ENCODE peak calls at places on chromosomes 7 and 10, in eight cellular contexts. V, B, C, I, M, E, L and T are unnamed samples. For H3K4me1, the result is how much of the 10 kb centered on the place peaks cover.

GRCh38 chr10:117878626-117879025 is 168.1 kb downstream of the RAB11FIP2 start:
- DNase-seq in I (no peak), M (no peak), E (no peak), L (no peak), C (no peak), V (no peak), B (no peak), T (no peak)

GRCh38 chr10:27223964-27224363 is 16.6 kb downstream of the ACBD5 start:
- DNase-seq in B (peak), L (peak), M (peak), E (peak), C (peak), I (peak), V (peak), T (no peak)

GRCh38 chr10:10786334-10787090 is 231.2 kb upstream of the CELF2 start:
- DNase-seq in V (no peak), C (no peak), B (no peak), E (no peak), I (no peak), L (no peak), M (peak), T (peak)

GRCh38 chr10:31929986-31930675 is 1.5 kb upstream of the ARHGAP12 start:
- DNase-seq in M (no peak), C (no peak), B (no peak), E (no peak), L (peak), I (no peak), V (peak), T (peak)

GRCh38 chr10:80504897-80505465 is 32.7 kb upstream of the SH2D4B start:
- DNase-seq in E (no peak), V (no peak), L (no peak), M (no peak), I (no peak), B (no peak), C (no peak), T (no peak)

GRCh38 chr7:94654764-94655561 is 970 bp downstream of the SGCE start:
- DNase-seq in E (peak), M (peak), V (peak), B (peak), C (peak), I (no peak), L (no peak), T (no peak)

GRCh38 chr7:19119372-19119771 is 1.9 kb upstream of the TWIST1 start:
- DNase-seq in L (no peak), C (no peak), V (no peak), I (no peak), B (no peak), M (no peak), E (no peak), T (no peak)

GRCh38 chr10:76007206-76007605 is 575.8 kb downstream of the LRMDA start:
- DNase-seq in B (no peak), I (no peak), V (no peak), L (no peak), C (no peak), E (no peak), M (no peak), T (no peak)

GRCh38 chr7:111324228-111324627 is 233.3 kb downstream of the LRRN3 start:
- DNase-seq in M (no peak), I (no peak), C (no peak), L (no peak), V (no peak), B (no peak), E (no peak), T (no peak)

GRCh38 chr7:102898532-102898859 is 14.3 kb upstream of the LRRC17 start:
- DNase-seq in E (no peak), M (no peak), L (no peak), B (no peak), C (no peak), V (no peak), I (no peak), T (no peak)

GRCh38 chr7:123282181-123282580 is 82.4 kb upstream of the SLC13A1 start:
- DNase-seq in M (peak), B (no peak), E (no peak), I (no peak), C (no peak), L (no peak), V (peak), T (no peak)

GRCh38 chr7:92035576-92035975 is 94.9 kb downstream of the AKAP9 start:
- DNase-seq in L (no peak), E (no peak), I (no peak), M (no peak), C (no peak), V (no peak), B (peak), T (no peak)
- H3K4me1 ChIP-seq in L (under half), E (under half), I (under half), M (under half), C (under half), V (under half), B (under half), T (under half)

DNA sequence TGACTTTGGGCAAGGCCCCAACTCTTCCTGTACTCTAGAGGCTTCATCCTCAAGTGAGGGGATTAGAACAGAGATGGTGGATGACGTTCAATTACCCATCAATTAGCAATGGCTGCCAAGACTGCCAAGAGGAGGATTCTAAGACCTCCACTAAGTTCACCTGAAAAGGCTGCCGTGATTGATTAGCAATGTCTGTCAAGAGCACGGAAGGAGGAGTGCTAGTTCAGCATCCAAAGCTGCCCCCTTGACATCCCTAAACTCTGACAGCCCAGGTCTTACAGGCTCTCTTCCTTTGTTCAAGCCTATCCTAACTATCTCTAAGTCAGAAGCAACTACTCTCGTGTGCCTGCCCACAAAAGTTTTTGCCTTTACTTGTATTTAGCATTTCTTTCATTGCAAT is 68.4 kb downstream of the FAM53B start:
- DNase-seq in M (no peak), B (no peak), V (no peak), I (no peak), C (no peak), E (no peak), L (no peak), T (no peak)
- H3K4me1 ChIP-seq in M (under half), B (under half), V (under half), I (half or more), C (under half), E (under half), L (half or more), T (under half)

DNA sequence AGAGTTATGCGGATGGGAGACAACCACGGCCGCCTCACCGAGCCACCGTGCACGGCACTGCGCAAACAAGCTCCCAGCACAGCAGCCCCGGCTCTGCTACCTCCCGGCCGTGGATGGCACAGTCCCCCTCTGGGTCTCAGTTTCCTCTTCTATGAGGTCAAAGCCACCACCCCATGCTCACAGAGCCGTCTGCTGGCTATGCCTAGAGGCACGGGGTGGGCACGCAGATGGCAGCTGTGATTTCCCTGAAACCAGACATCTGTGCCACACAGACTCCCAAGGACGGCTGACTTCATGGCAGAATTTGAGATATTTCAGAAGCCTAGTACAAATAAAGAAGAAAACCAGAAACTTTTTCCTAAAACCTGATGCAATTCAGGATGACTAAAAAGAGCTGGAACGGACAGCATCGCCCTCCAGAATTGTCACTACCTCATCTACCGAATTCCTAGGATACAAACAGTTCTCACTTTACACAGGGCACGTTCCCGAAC is 73.2 kb downstream of the AMZ1 start:
- DNase-seq in C (no peak), M (no peak), B (no peak), L (no peak), V (no peak), E (peak), I (no peak), T (no peak)
- H3K4me1 ChIP-seq in C (under half), M (under half), B (under half), L (under half), V (under half), E (under half), I (under half), T (half or more)

GRCh38 chr10:113078282-113078907 is 128.3 kb downstream of the TCF7L2 start:
- DNase-seq in E (no peak), B (no peak), V (peak), I (no peak), C (no peak), L (no peak), M (no peak), T (no peak)
- H3K4me1 ChIP-seq in E (under half), B (half or more), V (under half), I (under half), C (under half), L (under half), M (under half), T (under half)

GRCh38 chr7:99324966-99325596 is 617 bp upstream of the ARPC1A start:
- DNase-seq in B (peak), M (no peak), V (peak), C (no peak), L (no peak), E (peak), I (no peak), T (no peak)
- H3K4me1 ChIP-seq in B (under half), M (under half), V (under half), C (under half), L (under half), E (under half), I (under half), T (under half)

DNA sequence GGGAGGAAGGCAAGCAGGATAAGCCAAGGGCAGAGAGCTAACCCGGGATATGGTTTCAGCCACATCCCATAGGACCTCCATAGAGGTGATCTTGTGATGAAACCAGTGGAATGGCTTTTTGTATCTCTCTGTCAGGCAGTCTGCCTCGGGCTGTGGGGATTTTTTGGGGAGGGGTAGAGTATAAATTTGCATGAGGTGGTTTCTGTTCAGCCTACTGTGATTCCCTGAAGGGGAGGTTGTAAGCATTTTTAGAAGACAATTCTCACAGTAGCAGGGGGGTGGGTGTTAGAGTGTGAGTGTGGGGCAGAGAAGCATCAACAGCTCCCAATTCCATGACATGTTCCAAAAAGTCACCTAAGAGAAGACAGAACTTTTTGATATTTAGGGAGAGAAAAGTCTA is 11.8 kb downstream of the OR9A2 start:
- DNase-seq in B (no peak), E (no peak), C (no peak), V (no peak), L (no peak), I (no peak), M (no peak), T (peak)
- H3K4me1 ChIP-seq in B (under half), E (under half), C (under half), V (under half), L (under half), I (under half), M (under half), T (half or more)

DNA sequence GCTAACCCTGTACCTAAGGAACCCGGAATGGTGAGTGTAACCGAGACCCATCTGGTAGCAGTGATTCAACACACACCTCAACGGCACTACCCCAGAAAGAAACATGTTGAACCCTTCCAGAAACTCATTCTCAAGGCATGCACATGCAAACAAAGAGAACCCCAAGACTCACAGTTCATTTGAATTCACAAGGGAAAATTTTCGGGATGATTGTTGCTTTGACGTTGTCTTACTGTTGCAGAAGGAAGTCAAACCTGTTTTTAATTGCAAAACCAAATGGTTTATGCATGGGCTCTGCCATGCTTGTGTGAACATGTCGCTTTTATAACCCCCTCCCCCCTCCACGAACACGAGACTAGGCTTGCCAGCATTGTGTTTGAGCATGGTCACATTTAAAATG is 539.7 kb downstream of the GATA3 start:
- DNase-seq in V (no peak), B (no peak), C (no peak), I (no peak), E (no peak), M (no peak), L (no peak), T (no peak)
- H3K4me1 ChIP-seq in V (under half), B (under half), C (under half), I (under half), E (under half), M (under half), L (under half), T (under half)

GRCh38 chr7:21920931-21921330 is 24.8 kb downstream of the CDCA7L start:
- DNase-seq in E (no peak), B (no peak), L (no peak), V (no peak), I (no peak), C (no peak), M (no peak), T (no peak)

GRCh38 chr7:21926448-21926847 is 19.3 kb downstream of the CDCA7L start:
- DNase-seq in L (no peak), I (no peak), C (no peak), M (no peak), V (no peak), B (no peak), E (no peak), T (no peak)

GRCh38 chr7:21922605-21923004 is 23.1 kb downstream of the CDCA7L start:
- DNase-seq in V (no peak), L (no peak), I (no peak), B (no peak), E (no peak), M (no peak), C (no peak), T (no peak)

GRCh38 chr7:21927693-21928092 is 18.0 kb downstream of the CDCA7L start:
- DNase-seq in M (no peak), C (no peak), V (no peak), L (no peak), E (no peak), B (no peak), I (no peak), T (no peak)

GRCh38 chr7:21923663-21924062 is 22.0 kb downstream of the CDCA7L start:
- DNase-seq in L (no peak), C (no peak), E (no peak), B (no peak), I (no peak), V (peak), M (peak), T (no peak)
- H3K4me1 ChIP-seq in L (under half), C (under half), E (under half), B (half or more), I (under half), V (under half), M (under half), T (under half)

GRCh38 chr7:13021566-13021965 is 334.1 kb downstream of the ARL4A start:
- DNase-seq in V (peak), B (no peak), L (no peak), I (no peak), E (no peak), M (no peak), C (no peak), T (peak)
- H3K4me1 ChIP-seq in V (under half), B (under half), L (under half), I (under half), E (under half), M (under half), C (under half), T (under half)

GRCh38 chr7:101173752-101174244 is 6.3 kb downstream of the NAT16 start:
- DNase-seq in B (peak), L (peak), V (no peak), C (peak), I (peak), E (peak), M (peak), T (peak)
- H3K4me1 ChIP-seq in B (under half), L (half or more), V (under half), C (under half), I (under half), E (under half), M (under half), T (under half)